ENCODE peak calls at places on chromosomes 13 and 19, in five cellular contexts. X is HepG2, M is GM06990, S is fibroblast of lung, V is AG04450. K is an unnamed sample.

GRCh38 chr19:16571689-16572331 is 405 bp downstream of the SLC35E1 start:
- DNase-seq in X (no peak), M (peak), S (peak), V (no peak), K (peak)

GRCh38 chr13:110017379-110017778 is 231.0 kb upstream of the IRS2 start:
- DNase-seq in X (no peak), M (no peak), S (peak), V (peak), K (peak)

GRCh38 chr13:26280295-26280694 is 26.4 kb downstream of the CDK8 start:
- DNase-seq in X (no peak), M (no peak), S (peak), V (no peak), K (peak)

GRCh38 chr19:33418461-33418860 is 45.0 kb downstream of the CEBPG start:
- DNase-seq in X (no peak), M (no peak), S (no peak), V (no peak), K (no peak)

GRCh38 chr13:51778407-51778806 is 25.6 kb downstream of the DHRS12 start:
- DNase-seq in X (no peak), M (no peak), S (no peak), V (no peak), K (no peak)

GRCh38 chr13:46667687-46668281 is 114.8 kb downstream of the LRCH1 start:
- DNase-seq in X (no peak), M (no peak), S (no peak), V (no peak), K (no peak)

GRCh38 chr19:31718898-31719297 is 369.7 kb upstream of the TSHZ3 start:
- DNase-seq in X (no peak), M (no peak), S (peak), V (no peak), K (no peak)

GRCh38 chr19:2016041-2016807 is 710 bp upstream of the BTBD2 start:
- DNase-seq in X (peak), M (peak), S (peak), V (peak), K (peak)

GRCh38 chr19:15937771-15938170 is 3.4 kb upstream of the CYP4F11 start:
- DNase-seq in X (no peak), M (no peak), S (no peak), V (no peak), K (no peak)

GRCh38 chr13:32164622-32165268 is 133.2 kb downstream of the FRY start:
- DNase-seq in X (peak), M (peak), S (peak), V (peak), K (peak)

GRCh38 chr13:77696006-77696862 is 1.3 kb upstream of the SLAIN1 start:
- DNase-seq in X (no peak), M (peak), S (peak), V (no peak), K (no peak)

GRCh38 chr13:41694902-41695301 is 237.6 kb downstream of the RGCC start:
- DNase-seq in X (no peak), M (peak), S (peak), V (peak), K (peak)

GRCh38 chr13:84609716-84610115 is 727.4 kb upstream of the SLITRK1 start:
- DNase-seq in X (no peak), M (no peak), S (peak), V (peak), K (peak)

GRCh38 chr13:46489586-46490023 is 63.4 kb upstream of the LRCH1 start:
- DNase-seq in X (no peak), M (no peak), S (peak), V (peak), K (peak)

GRCh38 chr19:28159065-28159464 is 1053.9 kb downstream of the UQCRFS1 start:
- DNase-seq in X (no peak), M (no peak), S (no peak), V (no peak), K (no peak)

GRCh38 chr13:109743706-109744453 is 42.5 kb downstream of the IRS2 start:
- DNase-seq in X (no peak), M (no peak), S (peak), V (peak), K (peak)

GRCh38 chr19:11288349-11288748 is 7.6 kb upstream of the TSPAN16 start:
- DNase-seq in X (no peak), M (no peak), S (no peak), V (peak), K (peak)

GRCh38 chr19:48551437-48552302 is at the start of gene SULT2B1:
- DNase-seq in X (no peak), M (no peak), S (no peak), V (no peak), K (no peak)

GRCh38 chr13:107275945-107276614 is 708.1 kb upstream of the ARGLU1 start:
- DNase-seq in X (no peak), M (no peak), S (no peak), V (no peak), K (peak)

GRCh38 chr19:56678205-56678604 is 6.6 kb upstream of the ZNF835 start:
- DNase-seq in X (no peak), M (no peak), S (no peak), V (no peak), K (no peak)

GRCh38 chr19:53519431-53519830 is 18.5 kb upstream of the ZNF331 start:
- DNase-seq in X (no peak), M (no peak), S (no peak), V (no peak), K (peak)

GRCh38 chr13:21970172-21970571 is 299.3 kb downstream of the FGF9 start:
- DNase-seq in X (no peak), M (no peak), S (no peak), V (no peak), K (no peak)

GRCh38 chr13:20955496-20955895 is 53.0 kb upstream of the XPO4 start:
- DNase-seq in X (no peak), M (no peak), S (no peak), V (no peak), K (no peak)

GRCh38 chr19:16198363-16198636 is 589 bp downstream of the AP1M1 start:
- DNase-seq in X (no peak), M (no peak), S (no peak), V (no peak), K (no peak)

GRCh38 chr13:47397739-47398138 is 500.9 kb upstream of the HTR2A start:
- DNase-seq in X (no peak), M (no peak), S (peak), V (peak), K (peak)

GRCh38 chr13:44300895-44301638 is 72.6 kb upstream of the SERP2 start:
- DNase-seq in X (no peak), M (peak), S (peak), V (no peak), K (peak)

GRCh38 chr19:50661675-50662441 is 12.6 kb downstream of the C19orf81 start:
- DNase-seq in X (no peak), M (no peak), S (no peak), V (no peak), K (no peak)

GRCh38 chr13:44373601-44374347 is at the start of gene SERP2:
- DNase-seq in X (no peak), M (no peak), S (peak), V (no peak), K (no peak)

GRCh38 chr19:17347361-17347760 is 10.0 kb downstream of the GTPBP3 start:
- DNase-seq in X (no peak), M (no peak), S (no peak), V (no peak), K (peak)

GRCh38 chr19:48565090-48565489 is 13.1 kb downstream of the SULT2B1 start:
- DNase-seq in X (peak), M (no peak), S (peak), V (no peak), K (peak)

GRCh38 chr19:40716031-40716654 is 543 bp downstream of the COQ8B start:
- DNase-seq in X (no peak), M (peak), S (no peak), V (peak), K (peak)

GRCh38 chr19:40717880-40718773 is 1.2 kb downstream of the ITPKC start:
- DNase-seq in X (peak), M (no peak), S (peak), V (no peak), K (no peak)

GRCh38 chr19:40718774-40719391 is 2.0 kb downstream of the ITPKC start:
- DNase-seq in X (peak), M (peak), S (peak), V (no peak), K (peak)

GRCh38 chr19:40716655-40717324 is at the start of the genes COQ8B and ITPKC:
- DNase-seq in X (peak), M (peak), S (peak), V (peak), K (peak)

GRCh38 chr19:40717325-40717879 is 490 bp downstream of the ITPKC start:
- DNase-seq in X (no peak), M (no peak), S (peak), V (no peak), K (peak)
- H3K4me3 ChIP-seq in X (peak), M (peak), S (peak), V (peak), K (peak)

DNA sequence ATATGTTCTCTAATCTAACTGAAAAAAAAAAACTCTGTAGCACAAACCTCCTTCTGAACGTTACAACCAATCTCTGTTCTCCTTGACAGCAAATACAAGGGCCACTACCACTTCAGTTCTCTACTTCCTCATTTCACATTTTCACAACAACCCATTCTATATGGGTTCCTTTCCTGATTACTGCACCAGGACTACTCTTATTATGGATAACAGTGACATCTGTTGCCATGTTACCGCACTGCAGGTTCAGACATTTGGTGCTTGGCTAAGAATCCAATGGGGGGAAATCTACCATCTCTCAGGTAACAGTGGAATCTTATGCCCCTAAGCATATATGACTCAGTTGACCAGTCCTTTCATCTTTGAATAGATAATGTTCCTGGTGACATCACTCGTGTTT is 11.6 kb upstream of the FPR3 start:
- DNase-seq in X (peak), M (no peak), S (no peak), V (no peak), K (peak)
- TF ChIP-seq CTCF in X (peak), M (no peak), S (peak), V (peak), K (peak)

GRCh38 chr19:9958451-9958850 is 22.1 kb upstream of the OLFM2 start:
- DNase-seq in X (no peak), M (no peak), S (peak), V (peak), K (peak)

GRCh38 chr19:9961103-9961502 is 24.8 kb upstream of the OLFM2 start:
- DNase-seq in X (no peak), M (no peak), S (no peak), V (no peak), K (no peak)

GRCh38 chr19:9953802-9954542 is 17.7 kb upstream of the OLFM2 start:
- DNase-seq in X (no peak), M (no peak), S (peak), V (no peak), K (no peak)

GRCh38 chr19:9952276-9952675 is 16.0 kb upstream of the OLFM2 start:
- DNase-seq in X (no peak), M (no peak), S (no peak), V (no peak), K (no peak)

DNA sequence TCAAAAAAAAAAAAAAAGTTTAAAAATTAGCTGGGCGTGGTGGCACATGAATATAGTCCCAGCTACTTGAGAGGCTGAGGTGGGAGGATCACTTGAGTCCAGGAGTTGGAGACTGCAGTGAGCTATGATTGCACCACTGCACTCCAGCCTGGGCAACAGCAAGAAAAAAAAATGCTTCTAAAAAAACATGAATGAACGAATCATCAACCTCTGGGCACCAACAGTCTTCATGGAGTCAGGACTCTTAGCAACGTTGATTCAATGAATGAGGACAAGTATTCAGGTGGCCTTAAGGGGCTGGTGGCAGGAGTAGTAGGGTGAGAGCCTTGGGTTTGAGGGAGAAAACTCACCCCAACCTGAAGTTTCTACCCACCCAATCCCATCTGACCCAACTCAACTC is 20.6 kb upstream of the OLFM2 start:
- DNase-seq in X (no peak), M (no peak), S (no peak), V (no peak), K (no peak)
- H3K4me3 ChIP-seq in X (no peak), M (no peak), S (no peak), V (no peak), K (no peak)

GRCh38 chr19:6732803-6733337 is 4.5 kb downstream of the GPR108 start:
- DNase-seq in X (no peak), M (no peak), S (no peak), V (no peak), K (no peak)

GRCh38 chr19:6731822-6732221 is 5.6 kb downstream of the GPR108 start:
- DNase-seq in X (no peak), M (no peak), S (no peak), V (no peak), K (no peak)

GRCh38 chr19:6735181-6735891 is 2.0 kb downstream of the GPR108 start:
- DNase-seq in X (no peak), M (no peak), S (no peak), V (no peak), K (peak)

GRCh38 chr19:6734096-6734696 is 3.2 kb downstream of the GPR108 start:
- DNase-seq in X (no peak), M (no peak), S (no peak), V (no peak), K (no peak)

GRCh38 chr19:6733338-6734095 is 3.9 kb downstream of the GPR108 start:
- DNase-seq in X (no peak), M (no peak), S (no peak), V (no peak), K (no peak)
- TF ChIP-seq CTCF in X (peak), M (peak), S (peak), V (peak), K (peak)

K was measured in choroid plexus epithelial cell.